ENCODE peak calls at places on chromosomes 2 and 18, in six cellular contexts. One of them, this sample, is unnamed.

GRCh38 chr2:159131882-159132281 is 154.6 kb downstream of the WDSUB1 start:
- DNase-seq in fibroblast of lung: peak
- DNase-seq in sigmoid colon: no peak
- DNase-seq in endothelial cell of umbilical vein: peak
- DNase-seq in AG04450: peak
- DNase-seq in RWPE2: no peak
- DNase-seq in this sample: peak

GRCh38 chr2:165450141-165450540 is 19.4 kb upstream of the CSRNP3 start:
- DNase-seq in fibroblast of lung: no peak
- DNase-seq in sigmoid colon: no peak
- DNase-seq in endothelial cell of umbilical vein: peak
- DNase-seq in AG04450: no peak
- DNase-seq in RWPE2: no peak
- DNase-seq in this sample: peak

GRCh38 chr18:3449702-3450357 is at the start of gene TGIF1:
- DNase-seq in fibroblast of lung: peak
- DNase-seq in sigmoid colon: peak
- DNase-seq in endothelial cell of umbilical vein: peak
- DNase-seq in AG04450: no peak
- DNase-seq in RWPE2: peak
- DNase-seq in this sample: peak

GRCh38 chr2:15316370-15316814 is 244.7 kb downstream of the NBAS start:
- DNase-seq in fibroblast of lung: no peak
- DNase-seq in sigmoid colon: no peak
- DNase-seq in endothelial cell of umbilical vein: no peak
- DNase-seq in AG04450: no peak
- DNase-seq in RWPE2: no peak
- DNase-seq in this sample: no peak

GRCh38 chr2:224362094-224362493 is 39.8 kb downstream of the FAM124B start:
- DNase-seq in fibroblast of lung: no peak
- DNase-seq in sigmoid colon: no peak
- DNase-seq in endothelial cell of umbilical vein: no peak
- DNase-seq in AG04450: no peak
- DNase-seq in RWPE2: no peak
- DNase-seq in this sample: no peak

GRCh38 chr2:128374001-128374710 is 55.5 kb upstream of the HS6ST1 start:
- DNase-seq in fibroblast of lung: peak
- DNase-seq in sigmoid colon: no peak
- DNase-seq in endothelial cell of umbilical vein: no peak
- DNase-seq in AG04450: peak
- DNase-seq in RWPE2: peak
- DNase-seq in this sample: no peak

GRCh38 chr2:99507964-99508818 is 18.4 kb upstream of the REV1 start:
- DNase-seq in fibroblast of lung: no peak
- DNase-seq in sigmoid colon: no peak
- DNase-seq in endothelial cell of umbilical vein: no peak
- DNase-seq in AG04450: no peak
- DNase-seq in RWPE2: no peak
- DNase-seq in this sample: no peak

GRCh38 chr18:50266248-50266704 is at the start of gene CFAP53:
- DNase-seq in fibroblast of lung: peak
- DNase-seq in sigmoid colon: peak
- DNase-seq in endothelial cell of umbilical vein: peak
- DNase-seq in AG04450: peak
- DNase-seq in RWPE2: peak
- DNase-seq in this sample: peak

GRCh38 chr2:212814941-212815340 is 276.3 kb upstream of the ERBB4 start:
- DNase-seq in fibroblast of lung: no peak
- DNase-seq in sigmoid colon: no peak
- DNase-seq in endothelial cell of umbilical vein: no peak
- DNase-seq in AG04450: no peak
- DNase-seq in RWPE2: no peak
- DNase-seq in this sample: no peak

GRCh38 chr18:58373486-58373885 is 255.4 kb downstream of the ALPK2 start:
- DNase-seq in fibroblast of lung: no peak
- DNase-seq in sigmoid colon: no peak
- DNase-seq in endothelial cell of umbilical vein: no peak
- DNase-seq in AG04450: no peak
- DNase-seq in RWPE2: no peak
- DNase-seq in this sample: no peak

GRCh38 chr2:58448065-58448507 is 207.0 kb upstream of the FANCL start:
- DNase-seq in fibroblast of lung: peak
- DNase-seq in sigmoid colon: no peak
- DNase-seq in endothelial cell of umbilical vein: peak
- DNase-seq in AG04450: peak
- DNase-seq in RWPE2: no peak
- DNase-seq in this sample: peak

GRCh38 chr2:55478610-55479301 is 40.8 kb upstream of the CFAP36 start:
- DNase-seq in fibroblast of lung: no peak
- DNase-seq in sigmoid colon: no peak
- DNase-seq in endothelial cell of umbilical vein: no peak
- DNase-seq in AG04450: no peak
- DNase-seq in RWPE2: no peak
- DNase-seq in this sample: no peak

GRCh38 chr2:98187194-98187593 is 100.2 kb downstream of the VWA3B start:
- DNase-seq in fibroblast of lung: no peak
- DNase-seq in sigmoid colon: no peak
- DNase-seq in endothelial cell of umbilical vein: no peak
- DNase-seq in AG04450: no peak
- DNase-seq in RWPE2: no peak
- DNase-seq in this sample: no peak

GRCh38 chr2:98191880-98192279 is 104.9 kb downstream of the VWA3B start:
- DNase-seq in fibroblast of lung: no peak
- DNase-seq in sigmoid colon: no peak
- DNase-seq in endothelial cell of umbilical vein: no peak
- DNase-seq in AG04450: no peak
- DNase-seq in RWPE2: no peak
- DNase-seq in this sample: no peak

GRCh38 chr2:98185801-98186200 is 98.8 kb downstream of the VWA3B start:
- DNase-seq in fibroblast of lung: no peak
- DNase-seq in sigmoid colon: no peak
- DNase-seq in endothelial cell of umbilical vein: no peak
- DNase-seq in AG04450: no peak
- DNase-seq in RWPE2: no peak
- DNase-seq in this sample: no peak

DNA sequence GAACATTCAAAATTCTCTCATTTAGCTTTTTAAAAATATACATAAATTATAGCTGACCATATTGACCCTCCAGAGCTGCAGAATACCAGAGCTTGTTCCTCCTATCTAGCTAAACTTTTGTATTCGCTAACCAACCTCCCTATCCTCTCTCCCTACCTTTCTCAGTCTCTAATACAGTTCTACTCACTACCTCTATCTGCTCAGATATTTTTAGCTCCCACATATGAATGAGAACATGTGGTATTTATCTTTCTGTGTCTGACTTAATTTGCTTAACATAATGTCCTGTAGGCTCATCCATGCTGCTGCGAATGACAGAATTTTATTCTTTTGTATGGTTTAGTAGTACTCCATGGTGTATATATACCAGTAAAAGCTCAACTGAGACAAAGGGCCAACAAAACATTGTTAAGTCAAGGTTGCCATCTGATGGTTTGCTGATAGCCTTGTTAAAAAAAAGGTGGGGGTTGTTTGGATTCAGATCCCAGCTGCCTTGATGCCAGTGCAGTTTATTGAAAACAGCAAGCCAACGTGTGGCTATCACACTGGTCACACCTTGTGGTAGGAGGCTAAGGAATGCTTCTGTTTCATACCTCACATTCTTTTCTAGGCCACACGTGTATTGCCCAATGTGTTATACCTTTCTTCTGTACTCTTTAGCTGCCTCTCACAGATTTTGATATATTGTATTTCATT is 101.5 kb downstream of the VWA3B start:
- DNase-seq in fibroblast of lung: peak
- DNase-seq in sigmoid colon: no peak
- DNase-seq in endothelial cell of umbilical vein: no peak
- DNase-seq in AG04450: no peak
- DNase-seq in RWPE2: no peak
- DNase-seq in this sample: no peak
- TF ChIP-seq CTCF in fibroblast of lung: no peak
- TF ChIP-seq CTCF in sigmoid colon: no peak
- TF ChIP-seq CTCF in endothelial cell of umbilical vein: no peak
- TF ChIP-seq CTCF in AG04450: no peak
- TF ChIP-seq CTCF in RWPE2: peak
- TF ChIP-seq CTCF in this sample: no peak

GRCh38 chr2:49834433-49834832 is 680.1 kb upstream of the FSHR start:
- DNase-seq in fibroblast of lung: no peak
- DNase-seq in sigmoid colon: no peak
- DNase-seq in endothelial cell of umbilical vein: no peak
- DNase-seq in AG04450: no peak
- DNase-seq in RWPE2: no peak
- DNase-seq in this sample: no peak

GRCh38 chr2:49839818-49840217 is 685.5 kb upstream of the FSHR start:
- DNase-seq in fibroblast of lung: no peak
- DNase-seq in sigmoid colon: no peak
- DNase-seq in endothelial cell of umbilical vein: no peak
- DNase-seq in AG04450: no peak
- DNase-seq in RWPE2: no peak
- DNase-seq in this sample: no peak

GRCh38 chr2:49836017-49836416 is 681.7 kb upstream of the FSHR start:
- DNase-seq in fibroblast of lung: no peak
- DNase-seq in sigmoid colon: no peak
- DNase-seq in endothelial cell of umbilical vein: no peak
- DNase-seq in AG04450: no peak
- DNase-seq in RWPE2: no peak
- DNase-seq in this sample: no peak

GRCh38 chr2:49840428-49840975 is 686.2 kb upstream of the FSHR start:
- DNase-seq in fibroblast of lung: no peak
- DNase-seq in sigmoid colon: no peak
- DNase-seq in endothelial cell of umbilical vein: no peak
- DNase-seq in AG04450: no peak
- DNase-seq in RWPE2: no peak
- DNase-seq in this sample: no peak

GRCh38 chr2:49837894-49838293 is 683.6 kb upstream of the FSHR start:
- DNase-seq in fibroblast of lung: no peak
- DNase-seq in sigmoid colon: no peak
- DNase-seq in endothelial cell of umbilical vein: no peak
- DNase-seq in AG04450: no peak
- DNase-seq in RWPE2: no peak
- DNase-seq in this sample: no peak
- H3K27ac ChIP-seq in fibroblast of lung: no peak
- H3K27ac ChIP-seq in sigmoid colon: no peak
- H3K27ac ChIP-seq in endothelial cell of umbilical vein: no peak
- H3K27ac ChIP-seq in AG04450: no peak
- H3K27ac ChIP-seq in RWPE2: no peak
- H3K27ac ChIP-seq in this sample: no peak

DNA sequence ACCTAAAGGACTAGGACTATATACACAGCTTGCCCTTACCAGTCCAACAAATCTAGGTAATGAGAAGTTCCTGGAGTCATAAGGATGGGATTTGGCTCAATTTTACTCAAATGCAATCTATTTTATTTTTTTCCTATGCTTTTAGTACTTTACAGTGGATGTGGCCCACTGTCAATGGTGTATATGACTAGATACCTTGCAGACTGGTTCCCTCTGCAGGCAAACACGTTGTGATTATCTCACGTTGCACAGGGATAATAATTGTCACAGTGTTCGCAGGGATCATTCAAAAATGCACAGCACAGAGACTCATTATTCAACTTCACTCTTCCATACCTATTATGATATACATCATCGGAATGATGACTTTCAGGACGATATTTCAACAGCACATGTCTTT is 359.7 kb downstream of the MBD2 start:
- DNase-seq in fibroblast of lung: no peak
- DNase-seq in sigmoid colon: no peak
- DNase-seq in endothelial cell of umbilical vein: no peak
- DNase-seq in AG04450: no peak
- DNase-seq in RWPE2: no peak
- DNase-seq in this sample: peak
- TF ChIP-seq CTCF in fibroblast of lung: no peak
- TF ChIP-seq CTCF in sigmoid colon: no peak
- TF ChIP-seq CTCF in endothelial cell of umbilical vein: no peak
- TF ChIP-seq CTCF in AG04450: no peak
- TF ChIP-seq CTCF in RWPE2: peak
- TF ChIP-seq CTCF in this sample: peak

GRCh38 chr2:102603904-102604303 is 15.4 kb upstream of the SLC9A2 start:
- DNase-seq in fibroblast of lung: no peak
- DNase-seq in sigmoid colon: no peak
- DNase-seq in endothelial cell of umbilical vein: no peak
- DNase-seq in AG04450: no peak
- DNase-seq in RWPE2: no peak
- DNase-seq in this sample: no peak
- H3K27ac ChIP-seq in fibroblast of lung: no peak
- H3K27ac ChIP-seq in sigmoid colon: no peak
- H3K27ac ChIP-seq in endothelial cell of umbilical vein: no peak
- H3K27ac ChIP-seq in AG04450: no peak
- H3K27ac ChIP-seq in RWPE2: no peak
- H3K27ac ChIP-seq in this sample: no peak

This sample was measured in A673.